ENCODE peak calls at places on chromosomes 4 and X, in four cellular contexts. R, O, K and Z are unnamed samples.

GRCh38 chr4:24471623-24472510 is 112.5 kb downstream of the DHX15 start:
- DNase-seq in K (no peak), R (peak; percentile 22), O (peak; percentile 13), Z (peak; percentile 28)

GRCh38 chrX:80282535-80282934 is 137.7 kb upstream of the TENT5D start:
- DNase-seq in K (no peak), R (no peak), O (no peak), Z (no peak)

GRCh38 chr4:105548483-105548882 is 3.9 kb upstream of the ARHGEF38 start:
- DNase-seq in R (no peak), O (no peak), K (no peak), Z (no peak)

GRCh38 chr4:100189820-100190642 is at the start of gene DDIT4L:
- DNase-seq in K (no peak), R (no peak), O (peak; percentile 28), Z (peak; percentile 52)

GRCh38 chrX:134538316-134538715 is 78.4 kb downstream of the HPRT1 start:
- DNase-seq in R (no peak), K (no peak), O (no peak), Z (no peak)

GRCh38 chrX:153645921-153646481 is 1.0 kb upstream of the DUSP9 start:
- DNase-seq in O (no peak), K (no peak), R (no peak), Z (peak; percentile 12)

GRCh38 chr4:94558392-94558920 is 106.7 kb downstream of the PDLIM5 start:
- DNase-seq in K (no peak), O (no peak), R (no peak), Z (no peak)

GRCh38 chr4:71333960-71334951 is 4.6 kb upstream of the SLC4A4 start:
- DNase-seq in K (no peak), R (no peak), O (no peak), Z (no peak)

GRCh38 chrX:142505839-142506238 is 300.7 kb upstream of the MAGEC2 start:
- DNase-seq in O (no peak), K (no peak), R (no peak), Z (no peak)

GRCh38 chrX:154732421-154733071 is 18.3 kb downstream of the GAB3 start:
- DNase-seq in O (no peak), K (no peak), R (no peak), Z (no peak)

DNA sequence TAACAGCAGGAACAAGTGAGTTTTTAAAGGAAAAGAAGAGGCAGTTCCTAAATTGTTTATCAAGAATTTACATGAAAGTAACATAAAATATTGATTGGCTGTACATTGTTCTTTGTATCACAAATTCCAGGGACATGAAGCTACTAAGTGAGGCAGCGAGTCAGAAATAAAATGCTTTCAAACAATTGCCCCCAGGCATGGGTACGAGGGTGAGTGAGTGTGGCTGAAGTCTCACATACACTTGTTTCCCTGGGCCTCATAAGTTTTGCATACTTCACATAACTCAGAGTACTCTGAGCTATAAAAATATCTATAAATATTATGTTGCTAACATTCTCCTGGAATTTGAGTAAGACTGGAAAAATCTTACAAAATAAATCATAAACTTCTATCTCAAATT is 511.6 kb upstream of the PRKX start:
- DNase-seq in O (no peak), K (no peak), R (no peak), Z (no peak)
- H3K4me1 ChIP-seq in O (no peaks in the 10 kb centered on the region), K (no peaks in the 10 kb centered on the region), R (no peaks in the 10 kb centered on the region), Z (no peaks in the 10 kb centered on the region)

DNA sequence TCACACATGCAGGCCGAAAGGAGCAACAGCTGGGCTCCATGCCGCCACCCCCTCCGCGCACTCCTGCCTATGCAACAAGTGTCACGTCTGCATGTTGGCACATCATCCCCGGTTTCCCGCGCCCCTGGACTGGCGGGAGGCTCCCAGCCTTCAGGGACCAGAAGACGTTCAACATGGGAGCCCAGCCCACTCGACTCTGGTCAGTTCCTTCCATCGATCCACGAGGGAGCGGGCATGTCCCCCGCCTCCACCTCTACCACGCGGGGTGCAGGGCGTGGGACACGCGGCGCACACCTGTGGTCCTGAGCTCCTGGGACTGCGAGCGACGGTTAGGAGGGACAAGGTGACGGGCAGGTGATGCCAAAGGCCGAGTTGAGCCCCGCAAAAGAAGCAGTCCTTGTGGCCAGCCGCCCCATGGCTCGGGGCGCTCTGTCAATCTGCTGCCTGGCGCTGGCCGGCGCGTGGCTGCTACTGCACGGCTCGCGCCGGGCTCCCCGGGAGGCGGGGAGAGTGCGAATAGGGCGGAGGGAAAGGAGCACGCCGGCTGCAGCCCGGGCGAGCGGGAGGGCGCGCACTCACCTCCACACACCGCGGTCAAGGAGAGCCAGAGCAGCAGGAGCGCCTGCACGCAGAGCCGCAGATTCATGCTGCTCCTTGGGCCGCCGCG is 638 bp downstream of the APLN start:
- DNase-seq in O (no peak), K (no peak), R (peak; percentile 23), Z (peak; percentile 33)
- H3K4me3 ChIP-seq in O (peak overlapping the region; percentile 59), K (peak overlapping the region; percentile 15), R (peak overlapping the region; percentile 40), Z (peak overlapping the region; percentile 59)

GRCh38 chr4:46390353-46391058 is 578 bp upstream of the GABRA2 start:
- DNase-seq in R (no peak), K (no peak), O (no peak), Z (no peak)

GRCh38 chr4:46388860-46389259 is 1.1 kb downstream of the GABRA2 start:
- DNase-seq in K (no peak), O (no peak), R (no peak), Z (no peak)

GRCh38 chr4:46387956-46388355 is 2.0 kb downstream of the GABRA2 start:
- DNase-seq in O (no peak), R (no peak), K (no peak), Z (no peak)

GRCh38 chr4:46386570-46386969 is 3.4 kb downstream of the GABRA2 start:
- DNase-seq in O (no peak), K (no peak), R (no peak), Z (no peak)

DNA sequence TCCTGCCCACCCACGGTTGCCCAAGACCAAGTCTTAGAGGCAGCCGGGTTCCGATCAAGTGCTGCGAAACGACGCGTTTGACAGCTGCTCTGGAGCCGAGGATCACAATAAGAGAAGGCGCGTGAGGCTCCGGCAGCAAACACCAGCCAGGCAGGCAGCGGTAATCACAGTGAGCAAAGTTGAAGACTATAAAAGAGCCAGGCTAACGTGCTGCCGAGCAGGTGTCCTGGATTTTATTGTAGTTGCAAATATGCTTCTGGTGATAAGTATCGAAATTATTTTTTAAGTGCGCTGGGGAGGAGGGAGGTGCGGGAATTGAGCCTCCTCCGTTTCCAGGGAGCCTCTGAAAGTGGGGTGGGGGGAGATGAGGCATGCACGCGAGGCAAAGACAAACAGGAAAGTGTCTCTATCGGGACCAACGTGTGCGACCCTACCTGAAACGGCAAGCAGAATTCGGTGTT is 597 bp downstream of the GABRA2 start:
- DNase-seq in R (no peak), K (no peak), O (no peak), Z (no peak)
- H3K27me3 ChIP-seq in R (peaks cover 6% of the 10 kb centered on the region), K (peaks cover 3% of the 10 kb centered on the region), O (peaks cover 59% of the 10 kb centered on the region), Z (peaks cover 3% of the 10 kb centered on the region)

GRCh38 chr4:55947254-55947882 is 1.4 kb upstream of the CEP135 start:
- DNase-seq in O (no peak), K (no peak), R (no peak), Z (no peak)

GRCh38 chr4:55947912-55948725 is 626 bp upstream of the CEP135 start:
- DNase-seq in O (no peak), K (no peak), R (no peak), Z (no peak)

GRCh38 chr4:55949480-55949802 is 696 bp downstream of the CEP135 start:
- DNase-seq in O (no peak), K (no peak), R (no peak), Z (no peak)

GRCh38 chr4:55951191-55951922 is 2.6 kb downstream of the CEP135 start:
- DNase-seq in R (no peak), O (no peak), K (no peak), Z (no peak)

DNA sequence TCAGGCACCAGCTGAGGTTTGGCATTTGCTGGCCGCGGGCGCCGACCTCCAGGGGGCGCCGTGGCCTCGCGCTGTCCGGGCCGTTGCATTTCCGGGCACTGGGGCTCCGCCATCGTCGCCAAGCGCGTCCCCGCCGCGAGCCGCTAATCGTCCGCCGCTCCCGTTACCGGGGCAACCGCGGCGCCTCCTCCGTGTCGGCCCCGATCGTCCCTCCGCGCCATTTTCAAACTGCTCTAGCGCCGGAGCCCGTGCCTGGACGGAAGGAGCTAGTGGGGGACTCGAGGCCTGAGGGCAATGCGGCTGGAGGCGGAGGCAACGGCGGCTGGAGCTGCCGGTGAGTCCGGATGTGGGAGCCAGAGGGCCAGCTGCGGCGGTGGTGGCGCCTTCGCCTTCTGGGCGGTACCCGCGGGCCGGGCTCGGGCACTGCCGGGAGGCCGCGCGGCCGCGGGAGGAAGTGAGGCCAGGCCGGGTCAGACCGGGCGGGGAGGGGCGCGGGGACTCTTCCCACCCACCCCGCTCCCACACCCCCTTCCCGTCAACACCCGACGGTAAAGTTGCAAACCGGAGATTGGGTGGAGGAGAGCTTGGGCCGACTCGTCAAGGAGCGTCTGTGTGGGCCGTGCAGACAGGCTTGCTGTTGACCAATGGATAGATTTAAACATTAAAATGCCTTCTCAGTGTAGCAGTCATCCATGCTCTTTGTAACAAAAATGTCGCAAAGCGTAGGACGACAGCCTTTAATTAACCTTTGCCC is at the start of gene CEP135:
- DNase-seq in K (peak; percentile 87), R (peak; percentile 95), O (peak; percentile 94), Z (peak; percentile 96)
- H3K4me1 ChIP-seq in K (peaks cover 21% of the 10 kb centered on the region), R (no peaks in the 10 kb centered on the region), O (peaks cover 20% of the 10 kb centered on the region), Z (peaks cover 4% of the 10 kb centered on the region)

GRCh38 chr4:165208322-165208652 is 926 bp downstream of the KLHL2 start:
- DNase-seq in K (no peak), O (no peak), R (no peak), Z (no peak)

GRCh38 chr4:165207431-165208321 is at the start of gene KLHL2:
- DNase-seq in K (peak; percentile 33), O (peak; percentile 82), R (peak; percentile 88), Z (peak; percentile 87)

GRCh38 chr4:165209796-165210195 is 2.4 kb downstream of the KLHL2 start:
- DNase-seq in K (no peak), O (no peak), R (no peak), Z (no peak)

GRCh38 chr4:165210566-165210965 is 3.2 kb downstream of the KLHL2 start:
- DNase-seq in K (no peak), R (no peak), O (no peak), Z (no peak)

DNA sequence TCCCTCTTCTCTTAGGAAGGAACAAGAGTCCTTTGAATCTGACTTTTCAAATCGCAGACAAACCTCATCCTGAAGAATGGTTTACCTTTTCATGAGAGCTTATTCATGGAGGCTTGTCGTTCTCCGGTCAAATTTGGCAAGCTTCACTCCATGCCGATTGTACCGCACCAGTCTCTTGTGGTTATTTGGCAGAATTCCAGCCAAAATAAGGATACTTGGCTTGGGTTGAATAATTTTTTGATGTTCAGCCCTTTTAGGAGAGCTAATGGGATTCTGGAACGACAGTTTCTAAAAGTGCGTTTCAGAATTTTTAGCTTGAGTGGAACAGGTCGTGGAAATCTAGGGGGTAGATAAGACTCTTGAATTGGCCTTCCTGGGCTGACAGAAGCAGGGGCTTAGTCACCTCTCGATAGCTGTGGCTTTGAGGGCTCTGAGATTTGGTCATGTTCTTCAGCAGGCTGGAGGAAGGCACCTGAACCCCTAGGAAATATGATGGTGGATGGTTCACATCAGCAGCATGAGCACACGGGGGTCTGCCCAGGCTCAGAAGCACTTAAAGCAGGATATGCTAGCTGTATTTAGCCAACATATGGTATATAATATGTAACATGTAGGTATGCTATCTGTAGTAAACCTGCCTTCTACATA is 1.5 kb downstream of the KLHL2 start:
- DNase-seq in R (no peak), K (no peak), O (no peak), Z (no peak)
- H3K4me3 ChIP-seq in R (peak overlapping the region; percentile 59), K (no peak overlapping the region), O (peak overlapping the region; percentile 91), Z (peak overlapping the region; percentile 93)

GRCh38 chr4:168648929-168649328 is 152.1 kb downstream of the PALLD start:
- DNase-seq in K (no peak), R (no peak), O (no peak), Z (no peak)
- H3K27me3 ChIP-seq in K (no peaks in the 10 kb centered on the region), R (no peaks in the 10 kb centered on the region), O (no peaks in the 10 kb centered on the region), Z (no peaks in the 10 kb centered on the region)